ENCODE peak calls at places on chromosomes 1 and 21, in six cellular contexts. One of them, this sample, is unnamed.

GRCh38 chr1:43836267-43836951 is 97.2 kb upstream of the ARTN start:
- DNase-seq in Panc1: no peak
- DNase-seq in HEK293T: peak; percentile 45
- DNase-seq in stimulated activated CD8-positive, alpha-beta memory T cell treated with anti-CD3 and anti-CD28 coated beads, Interleukin-15, amount 100 ng/mL, for 4 hours: peak; percentile 50
- DNase-seq in AG04450: no peak
- DNase-seq in HCEC 1CT: no peak
- DNase-seq in this sample: peak; percentile 33

GRCh38 chr1:70828177-70828576 is 219.4 kb downstream of the PTGER3 start:
- DNase-seq in Panc1: no peak
- DNase-seq in HEK293T: no peak
- DNase-seq in stimulated activated CD8-positive, alpha-beta memory T cell treated with anti-CD3 and anti-CD28 coated beads, Interleukin-15, amount 100 ng/mL, for 4 hours: no peak
- DNase-seq in AG04450: no peak
- DNase-seq in HCEC 1CT: no peak
- DNase-seq in this sample: no peak

GRCh38 chr1:221315330-221315729 is 426.6 kb downstream of the DUSP10 start:
- DNase-seq in Panc1: no peak
- DNase-seq in HEK293T: no peak
- DNase-seq in stimulated activated CD8-positive, alpha-beta memory T cell treated with anti-CD3 and anti-CD28 coated beads, Interleukin-15, amount 100 ng/mL, for 4 hours: no peak
- DNase-seq in AG04450: no peak
- DNase-seq in HCEC 1CT: peak; percentile 86
- DNase-seq in this sample: peak; percentile 85

GRCh38 chr1:156476501-156477298 is 23.9 kb downstream of the MEF2D start:
- DNase-seq in Panc1: no peak
- DNase-seq in HEK293T: no peak
- DNase-seq in stimulated activated CD8-positive, alpha-beta memory T cell treated with anti-CD3 and anti-CD28 coated beads, Interleukin-15, amount 100 ng/mL, for 4 hours: no peak
- DNase-seq in AG04450: peak; percentile 56
- DNase-seq in HCEC 1CT: peak; percentile 21
- DNase-seq in this sample: peak; percentile 77

GRCh38 chr21:41752231-41752681 is 14.6 kb downstream of the RIPK4 start:
- DNase-seq in Panc1: no peak
- DNase-seq in HEK293T: no peak
- DNase-seq in stimulated activated CD8-positive, alpha-beta memory T cell treated with anti-CD3 and anti-CD28 coated beads, Interleukin-15, amount 100 ng/mL, for 4 hours: no peak
- DNase-seq in AG04450: no peak
- DNase-seq in HCEC 1CT: peak; percentile 56
- DNase-seq in this sample: peak; percentile 74

GRCh38 chr1:214427871-214428277 is 123.5 kb downstream of the PTPN14 start:
- DNase-seq in Panc1: peak; percentile 76
- DNase-seq in HEK293T: no peak
- DNase-seq in stimulated activated CD8-positive, alpha-beta memory T cell treated with anti-CD3 and anti-CD28 coated beads, Interleukin-15, amount 100 ng/mL, for 4 hours: peak; percentile 36
- DNase-seq in AG04450: peak; percentile 76
- DNase-seq in HCEC 1CT: peak; percentile 99
- DNase-seq in this sample: peak; percentile 90

GRCh38 chr1:205633421-205633976 is 1.7 kb upstream of the ELK4 start:
- DNase-seq in Panc1: no peak
- DNase-seq in HEK293T: no peak
- DNase-seq in stimulated activated CD8-positive, alpha-beta memory T cell treated with anti-CD3 and anti-CD28 coated beads, Interleukin-15, amount 100 ng/mL, for 4 hours: no peak
- DNase-seq in AG04450: no peak
- DNase-seq in HCEC 1CT: peak; percentile 17
- DNase-seq in this sample: peak; percentile 34

GRCh38 chr21:36854391-36854790 is 112.1 kb downstream of the HLCS start:
- DNase-seq in Panc1: no peak
- DNase-seq in HEK293T: peak; percentile 77
- DNase-seq in stimulated activated CD8-positive, alpha-beta memory T cell treated with anti-CD3 and anti-CD28 coated beads, Interleukin-15, amount 100 ng/mL, for 4 hours: no peak
- DNase-seq in AG04450: no peak
- DNase-seq in HCEC 1CT: peak; percentile 44
- DNase-seq in this sample: peak; percentile 43

GRCh38 chr1:53740621-53741105 is 1.7 kb upstream of the GLIS1 start:
- DNase-seq in Panc1: no peak
- DNase-seq in HEK293T: no peak
- DNase-seq in stimulated activated CD8-positive, alpha-beta memory T cell treated with anti-CD3 and anti-CD28 coated beads, Interleukin-15, amount 100 ng/mL, for 4 hours: no peak
- DNase-seq in AG04450: no peak
- DNase-seq in HCEC 1CT: peak; percentile 87
- DNase-seq in this sample: peak; percentile 90

GRCh38 chr1:155004352-155005075 is 1.9 kb downstream of the ZBTB7B start:
- DNase-seq in Panc1: no peak
- DNase-seq in HEK293T: no peak
- DNase-seq in stimulated activated CD8-positive, alpha-beta memory T cell treated with anti-CD3 and anti-CD28 coated beads, Interleukin-15, amount 100 ng/mL, for 4 hours: no peak
- DNase-seq in AG04450: no peak
- DNase-seq in HCEC 1CT: no peak
- DNase-seq in this sample: no peak

GRCh38 chr21:45297329-45297728 is 9.6 kb upstream of the POFUT2 start:
- DNase-seq in Panc1: no peak
- DNase-seq in HEK293T: no peak
- DNase-seq in stimulated activated CD8-positive, alpha-beta memory T cell treated with anti-CD3 and anti-CD28 coated beads, Interleukin-15, amount 100 ng/mL, for 4 hours: no peak
- DNase-seq in AG04450: no peak
- DNase-seq in HCEC 1CT: no peak
- DNase-seq in this sample: no peak

GRCh38 chr1:225840223-225840610 is 30.3 kb downstream of the EPHX1 start:
- DNase-seq in Panc1: no peak
- DNase-seq in HEK293T: no peak
- DNase-seq in stimulated activated CD8-positive, alpha-beta memory T cell treated with anti-CD3 and anti-CD28 coated beads, Interleukin-15, amount 100 ng/mL, for 4 hours: no peak
- DNase-seq in AG04450: no peak
- DNase-seq in HCEC 1CT: no peak
- DNase-seq in this sample: no peak

GRCh38 chr1:31335007-31335406 is 37.9 kb downstream of the FABP3 start:
- DNase-seq in Panc1: peak; percentile 22
- DNase-seq in HEK293T: peak; percentile 42
- DNase-seq in stimulated activated CD8-positive, alpha-beta memory T cell treated with anti-CD3 and anti-CD28 coated beads, Interleukin-15, amount 100 ng/mL, for 4 hours: no peak
- DNase-seq in AG04450: peak; percentile 2
- DNase-seq in HCEC 1CT: peak; percentile 52
- DNase-seq in this sample: peak; percentile 23

GRCh38 chr1:63073530-63074306 is 248.6 kb upstream of the FOXD3 start:
- DNase-seq in Panc1: no peak
- DNase-seq in HEK293T: no peak
- DNase-seq in stimulated activated CD8-positive, alpha-beta memory T cell treated with anti-CD3 and anti-CD28 coated beads, Interleukin-15, amount 100 ng/mL, for 4 hours: no peak
- DNase-seq in AG04450: no peak
- DNase-seq in HCEC 1CT: no peak
- DNase-seq in this sample: no peak

GRCh38 chr1:212586429-212587303 is 21.9 kb upstream of the ATF3 start:
- DNase-seq in Panc1: no peak
- DNase-seq in HEK293T: no peak
- DNase-seq in stimulated activated CD8-positive, alpha-beta memory T cell treated with anti-CD3 and anti-CD28 coated beads, Interleukin-15, amount 100 ng/mL, for 4 hours: no peak
- DNase-seq in AG04450: no peak
- DNase-seq in HCEC 1CT: no peak
- DNase-seq in this sample: no peak

GRCh38 chr1:30928171-30928570 is 19.6 kb upstream of the SDC3 start:
- DNase-seq in Panc1: no peak
- DNase-seq in HEK293T: no peak
- DNase-seq in stimulated activated CD8-positive, alpha-beta memory T cell treated with anti-CD3 and anti-CD28 coated beads, Interleukin-15, amount 100 ng/mL, for 4 hours: no peak
- DNase-seq in AG04450: no peak
- DNase-seq in HCEC 1CT: no peak
- DNase-seq in this sample: no peak

GRCh38 chr1:218679391-218679790 is 334.3 kb downstream of the TGFB2 start:
- DNase-seq in Panc1: no peak
- DNase-seq in HEK293T: no peak
- DNase-seq in stimulated activated CD8-positive, alpha-beta memory T cell treated with anti-CD3 and anti-CD28 coated beads, Interleukin-15, amount 100 ng/mL, for 4 hours: no peak
- DNase-seq in AG04450: no peak
- DNase-seq in HCEC 1CT: no peak
- DNase-seq in this sample: no peak

GRCh38 chr1:118841521-118841920 is 146.6 kb downstream of the TBX15 start:
- DNase-seq in Panc1: no peak
- DNase-seq in HEK293T: no peak
- DNase-seq in stimulated activated CD8-positive, alpha-beta memory T cell treated with anti-CD3 and anti-CD28 coated beads, Interleukin-15, amount 100 ng/mL, for 4 hours: no peak
- DNase-seq in AG04450: no peak
- DNase-seq in HCEC 1CT: no peak
- DNase-seq in this sample: no peak

GRCh38 chr1:145805057-145805456 is 18.8 kb downstream of the RNF115 start:
- DNase-seq in Panc1: no peak
- DNase-seq in HEK293T: no peak
- DNase-seq in stimulated activated CD8-positive, alpha-beta memory T cell treated with anti-CD3 and anti-CD28 coated beads, Interleukin-15, amount 100 ng/mL, for 4 hours: no peak
- DNase-seq in AG04450: no peak
- DNase-seq in HCEC 1CT: peak; percentile 14
- DNase-seq in this sample: peak; percentile 40

GRCh38 chr1:234089396-234089795 is 184.9 kb downstream of the SLC35F3 start:
- DNase-seq in Panc1: no peak
- DNase-seq in HEK293T: peak; percentile 43
- DNase-seq in stimulated activated CD8-positive, alpha-beta memory T cell treated with anti-CD3 and anti-CD28 coated beads, Interleukin-15, amount 100 ng/mL, for 4 hours: no peak
- DNase-seq in AG04450: no peak
- DNase-seq in HCEC 1CT: no peak
- DNase-seq in this sample: no peak

GRCh38 chr1:21322681-21323016 is 32.4 kb upstream of the ECE1 start:
- DNase-seq in Panc1: no peak
- DNase-seq in HEK293T: no peak
- DNase-seq in stimulated activated CD8-positive, alpha-beta memory T cell treated with anti-CD3 and anti-CD28 coated beads, Interleukin-15, amount 100 ng/mL, for 4 hours: no peak
- DNase-seq in AG04450: no peak
- DNase-seq in HCEC 1CT: no peak
- DNase-seq in this sample: no peak

GRCh38 chr1:229608590-229608989 is 17.3 kb downstream of the TAF5L start:
- DNase-seq in Panc1: no peak
- DNase-seq in HEK293T: no peak
- DNase-seq in stimulated activated CD8-positive, alpha-beta memory T cell treated with anti-CD3 and anti-CD28 coated beads, Interleukin-15, amount 100 ng/mL, for 4 hours: no peak
- DNase-seq in AG04450: no peak
- DNase-seq in HCEC 1CT: no peak
- DNase-seq in this sample: no peak

GRCh38 chr1:91569411-91570104 is 68.9 kb downstream of the CDC7 start:
- DNase-seq in Panc1: no peak
- DNase-seq in HEK293T: no peak
- DNase-seq in stimulated activated CD8-positive, alpha-beta memory T cell treated with anti-CD3 and anti-CD28 coated beads, Interleukin-15, amount 100 ng/mL, for 4 hours: no peak
- DNase-seq in AG04450: peak; percentile 67
- DNase-seq in HCEC 1CT: peak; percentile 93
- DNase-seq in this sample: peak; percentile 94

GRCh38 chr1:87329051-87329755 is 523 bp downstream of the LMO4 start:
- DNase-seq in Panc1: no peak
- DNase-seq in HEK293T: peak; percentile 57
- DNase-seq in stimulated activated CD8-positive, alpha-beta memory T cell treated with anti-CD3 and anti-CD28 coated beads, Interleukin-15, amount 100 ng/mL, for 4 hours: no peak
- DNase-seq in AG04450: no peak
- DNase-seq in HCEC 1CT: peak; percentile 30
- DNase-seq in this sample: peak; percentile 50

GRCh38 chr1:10211805-10212405 is 1.5 kb downstream of the KIF1B start:
- DNase-seq in Panc1: no peak
- DNase-seq in HEK293T: no peak
- DNase-seq in stimulated activated CD8-positive, alpha-beta memory T cell treated with anti-CD3 and anti-CD28 coated beads, Interleukin-15, amount 100 ng/mL, for 4 hours: no peak
- DNase-seq in AG04450: no peak
- DNase-seq in HCEC 1CT: peak; percentile 54
- DNase-seq in this sample: no peak

GRCh38 chr1:29156543-29157268 is 25.0 kb downstream of the SRSF4 start:
- DNase-seq in Panc1: no peak
- DNase-seq in HEK293T: peak; percentile 61
- DNase-seq in stimulated activated CD8-positive, alpha-beta memory T cell treated with anti-CD3 and anti-CD28 coated beads, Interleukin-15, amount 100 ng/mL, for 4 hours: no peak
- DNase-seq in AG04450: no peak
- DNase-seq in HCEC 1CT: no peak
- DNase-seq in this sample: peak; percentile 50

GRCh38 chr1:17199267-17200044 is 5.5 kb upstream of the PADI1 start:
- DNase-seq in Panc1: no peak
- DNase-seq in HEK293T: no peak
- DNase-seq in stimulated activated CD8-positive, alpha-beta memory T cell treated with anti-CD3 and anti-CD28 coated beads, Interleukin-15, amount 100 ng/mL, for 4 hours: no peak
- DNase-seq in AG04450: no peak
- DNase-seq in HCEC 1CT: no peak
- DNase-seq in this sample: no peak

GRCh38 chr1:206833741-206834140 is 31.7 kb upstream of the IL20 start:
- DNase-seq in Panc1: no peak
- DNase-seq in HEK293T: no peak
- DNase-seq in stimulated activated CD8-positive, alpha-beta memory T cell treated with anti-CD3 and anti-CD28 coated beads, Interleukin-15, amount 100 ng/mL, for 4 hours: no peak
- DNase-seq in AG04450: no peak
- DNase-seq in HCEC 1CT: no peak
- DNase-seq in this sample: no peak

GRCh38 chr1:7013833-7014639 is 228.8 kb downstream of the CAMTA1 start:
- DNase-seq in Panc1: no peak
- DNase-seq in HEK293T: no peak
- DNase-seq in stimulated activated CD8-positive, alpha-beta memory T cell treated with anti-CD3 and anti-CD28 coated beads, Interleukin-15, amount 100 ng/mL, for 4 hours: no peak
- DNase-seq in AG04450: no peak
- DNase-seq in HCEC 1CT: no peak
- DNase-seq in this sample: no peak